ENCODE peak calls at places on chromosome 16, in seven cellular contexts. N is stromal cell of bone marrow, T is iPS DF 19.7, B is KG1, Z is fibroblast of mammary gland, O is left ventricle myocardium inferior, X is skeletal muscle cell. Y is an unnamed sample.

GRCh38 chr16:73404001-73404400 is 356.1 kb upstream of the ZFHX3 start:
- DNase-seq in B (no peak), T (no peak), O (no peak), X (no peak), N (no peak), Z (no peak), Y (no peak)

GRCh38 chr16:84041881-84042280 is 714 bp downstream of the SLC38A8 start:
- DNase-seq in T (no peak), N (no peak), O (no peak), B (no peak), X (no peak), Z (no peak), Y (no peak)

GRCh38 chr16:85800321-85800669 is 800 bp downstream of the COX4I1 start:
- DNase-seq in N (no peak), X (no peak), B (no peak), O (no peak), Z (no peak), T (no peak), Y (no peak)

GRCh38 chr16:49440156-49441065 is 66.8 kb downstream of the C16orf78 start:
- DNase-seq in X (no peak), B (peak; percentile 14), N (no peak), Z (no peak), O (no peak), T (no peak), Y (no peak)

GRCh38 chr16:84913315-84913714 is 93.5 kb downstream of the CRISPLD2 start:
- DNase-seq in B (no peak), Z (no peak), X (no peak), N (no peak), T (no peak), O (peak; percentile 56), Y (peak; percentile 86)

GRCh38 chr16:71845639-71846431 is at the start of gene ATXN1L:
- DNase-seq in T (peak; percentile 15), X (peak; percentile 66), N (peak; percentile 87), B (peak; percentile 65), O (peak; percentile 91), Z (peak; percentile 91), Y (peak; percentile 90)

GRCh38 chr16:81629032-81629802 is 149.9 kb upstream of the PLCG2 start:
- DNase-seq in N (no peak), B (no peak), X (no peak), O (no peak), Z (no peak), T (no peak), Y (no peak)

GRCh38 chr16:3094289-3095027 is 4.6 kb downstream of the ZSCAN10 start:
- DNase-seq in Z (peak; percentile 53), O (no peak), N (no peak), T (no peak), X (no peak), B (peak; percentile 13), Y (no peak)

GRCh38 chr16:56608876-56609462 is 585 bp downstream of the MT2A start:
- DNase-seq in Z (no peak), T (no peak), N (no peak), O (no peak), X (no peak), B (no peak), Y (peak; percentile 58)

GRCh38 chr16:75860654-75861053 is 134.4 kb upstream of the CPHXL start:
- DNase-seq in N (no peak), X (no peak), T (no peak), Z (peak; percentile 21), B (no peak), O (no peak), Y (no peak)